ENCODE peak calls at places on chromosomes 12 and 14, in eight cellular contexts. X is HepG2, D is H1, W is HCT116, C is breast epithelium, R is stomach, F is transverse colon, U is GM12878. N is an unnamed sample.
A peak's percentile ranks its signal among the peaks of the same experiment; 100 is the strongest.

GRCh38 chr12:34392741-34393085 is 370.4 kb downstream of the ALG10 start:
- DNase-seq in X (no peak), D (no peak), W (no peak), C (peak; percentile 35), R (peak; percentile 22), F (no peak), U (no peak), N (no peak)

GRCh38 chr14:104086210-104086660 is 735 bp downstream of the ASPG start:
- DNase-seq in X (no peak), D (no peak), W (no peak), C (no peak), R (no peak), F (peak; percentile 20), U (no peak), N (no peak)

GRCh38 chr12:42039146-42039545 is 105.5 kb downstream of the GXYLT1 start:
- DNase-seq in X (no peak), D (no peak), W (peak; percentile 23), C (no peak), R (no peak), F (no peak), U (no peak), N (peak; percentile 27)

GRCh38 chr12:60205500-60205899 is 609.7 kb downstream of the SLC16A7 start:
- DNase-seq in X (no peak), D (no peak), W (no peak), C (no peak), R (no peak), F (no peak), U (no peak), N (peak; percentile 30)

GRCh38 chr12:53952335-53952694 is 2.4 kb upstream of the HOXC12 start:
- DNase-seq in X (no peak), D (no peak), W (no peak), C (no peak), R (no peak), F (no peak), U (no peak), N (peak; percentile 54)

GRCh38 chr14:69238883-69239282 is 21.1 kb upstream of the GALNT16 start:
- DNase-seq in X (no peak), D (no peak), W (no peak), C (no peak), R (no peak), F (no peak), U (no peak), N (peak; percentile 59)

GRCh38 chr12:51636986-51637385 is 46.0 kb downstream of the SCN8A start:
- DNase-seq in X (no peak), D (no peak), W (no peak), C (no peak), R (no peak), F (no peak), U (no peak), N (no peak)

GRCh38 chr12:28955921-28956320 is 193.2 kb upstream of the FAR2 start:
- DNase-seq in X (no peak), D (no peak), W (no peak), C (no peak), R (no peak), F (no peak), U (no peak), N (no peak)

GRCh38 chr12:4153343-4153892 is 120.1 kb upstream of the CCND2 start:
- DNase-seq in X (no peak), D (no peak), W (no peak), C (no peak), R (no peak), F (peak; percentile 50), U (peak; percentile 94), N (no peak)

GRCh38 chr12:63882844-63883243 is 38.3 kb downstream of the SRGAP1 start:
- DNase-seq in X (no peak), D (no peak), W (no peak), C (no peak), R (no peak), F (no peak), U (no peak), N (peak; percentile 60)

GRCh38 chr12:123364532-123365140 is at the start of gene SBNO1:
- DNase-seq in X (peak; percentile 71), D (peak; percentile 60), W (peak; percentile 75), C (peak; percentile 90), R (peak; percentile 92), F (peak; percentile 92), U (peak; percentile 58), N (peak; percentile 89)

DNA sequence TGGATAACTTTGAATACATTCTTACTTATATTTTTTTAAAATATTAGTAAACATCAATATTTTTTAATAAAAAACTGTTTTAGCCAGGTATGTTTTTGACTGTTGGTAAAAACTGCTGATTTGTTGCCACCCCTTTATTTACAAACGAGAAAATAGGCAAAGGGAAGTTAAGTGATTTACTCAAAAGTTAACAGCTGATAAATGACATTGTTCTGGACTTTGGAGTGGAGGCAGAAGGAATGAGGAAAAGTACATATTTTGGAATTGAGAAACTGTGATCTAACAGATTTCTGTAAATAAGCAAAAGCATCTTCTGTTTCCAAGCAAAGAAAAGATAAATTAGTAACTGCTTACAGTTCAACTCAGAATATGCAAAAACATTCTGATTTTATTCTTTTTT is 4.5 kb downstream of the AP5M1 start:
- DNase-seq in X (peak; percentile 16), D (no peak), W (no peak), C (no peak), R (no peak), F (no peak), U (no peak), N (no peak)
- H3K4me1 ChIP-seq in X (peaks cover 37% of the 10 kb centered on the region), D (no peaks in the 10 kb centered on the region), W (peaks cover 7% of the 10 kb centered on the region), C (no peaks in the 10 kb centered on the region), R (peaks cover 37% of the 10 kb centered on the region), F (peaks cover 10% of the 10 kb centered on the region), U (peaks cover 8% of the 10 kb centered on the region), N (no peaks in the 10 kb centered on the region)

DNA sequence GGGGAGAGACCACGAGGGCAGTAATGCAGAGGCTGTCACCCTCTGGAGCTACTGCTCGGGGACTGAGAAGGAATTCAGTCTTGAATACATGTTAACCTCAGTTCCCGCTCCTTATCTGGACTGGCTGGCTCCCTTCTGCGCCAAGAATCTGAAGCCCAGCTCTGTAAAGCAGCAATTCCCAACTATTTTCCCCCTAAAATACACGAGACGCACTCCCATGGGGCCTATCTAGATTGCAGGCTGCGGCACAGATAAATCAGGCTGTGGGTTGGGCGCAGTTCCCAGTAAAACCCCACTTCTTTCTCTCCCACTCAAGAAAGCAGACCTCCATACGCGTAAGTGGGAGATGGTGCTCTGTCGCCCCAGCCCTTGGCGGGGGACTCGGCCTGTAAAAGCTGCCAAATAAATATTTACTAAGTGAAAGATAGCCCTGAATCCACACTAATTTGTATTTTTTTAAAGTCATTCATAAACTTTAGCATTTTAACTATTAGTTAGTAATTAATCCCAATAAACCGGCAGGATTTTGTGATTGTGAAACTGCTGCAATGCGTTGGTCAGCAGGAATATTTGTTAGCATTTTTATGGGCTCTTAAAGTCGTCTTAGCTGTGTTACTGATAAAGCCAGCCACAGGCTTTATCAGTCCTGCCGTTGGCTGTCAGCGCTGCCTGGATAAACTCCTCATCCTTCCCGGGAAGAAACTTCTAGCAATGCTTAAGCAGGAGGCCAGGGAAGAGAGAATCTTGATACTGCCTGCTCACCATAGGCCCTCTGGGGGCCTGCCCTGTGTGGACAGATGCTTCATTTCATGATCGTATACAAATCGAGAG is 17.8 kb downstream of the FBXL14 start:
- DNase-seq in X (no peak), D (no peak), W (no peak), C (no peak), R (no peak), F (no peak), U (no peak), N (peak; percentile 16)
- TF ChIP-seq CTCF in X (no peak), D (no peak), W (no peak), C (no peak), R (no peak), F (no peak), U (no peak), N (no peak)

DNA sequence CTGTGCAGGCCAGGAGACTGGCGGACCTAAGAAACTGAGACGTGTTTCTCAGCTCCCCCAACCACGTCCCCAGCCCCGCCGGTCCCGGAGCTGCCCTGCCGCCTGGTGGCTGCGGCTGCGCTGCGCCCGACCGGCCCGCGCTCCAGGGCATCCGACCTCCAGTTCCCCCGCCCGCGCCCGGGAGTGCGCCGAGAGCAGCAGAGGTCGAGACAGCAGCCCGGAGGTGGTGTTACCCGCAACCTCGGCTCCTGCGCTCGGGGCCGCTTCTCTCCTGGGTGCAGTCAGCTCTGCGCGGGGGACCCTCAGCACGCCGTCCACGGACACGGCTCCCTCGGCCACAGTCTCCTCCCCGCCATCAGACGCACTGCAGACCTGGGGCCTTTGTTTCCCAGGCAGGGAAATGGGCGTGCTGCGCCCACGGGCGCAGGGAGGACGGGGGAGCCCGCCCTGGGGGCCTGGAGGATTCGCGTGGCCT is 21.6 kb upstream of the GPR132 start:
- DNase-seq in X (peak; percentile 47), D (peak; percentile 56), W (peak; percentile 24), C (peak; percentile 72), R (peak; percentile 78), F (peak; percentile 80), U (no peak), N (peak; percentile 93)
- TF ChIP-seq POLR2AphosphoS5 in X (no peak), D (no peak), W (no peak), C (no peak), R (peak; percentile 62), F (no peak), U (peak; percentile 58), N (no peak)

GRCh38 chr14:73243748-73244147 is 6.4 kb downstream of the PAPLN start:
- DNase-seq in X (no peak), D (no peak), W (no peak), C (no peak), R (no peak), F (no peak), U (no peak), N (no peak)

GRCh38 chr14:73244541-73244940 is 7.2 kb downstream of the PAPLN start:
- DNase-seq in X (no peak), D (no peak), W (no peak), C (no peak), R (no peak), F (no peak), U (no peak), N (no peak)

GRCh38 chr14:73243341-73243740 is 6.0 kb downstream of the PAPLN start:
- DNase-seq in X (no peak), D (no peak), W (no peak), C (no peak), R (no peak), F (no peak), U (no peak), N (no peak)

GRCh38 chr14:73246387-73247150 is 9.3 kb downstream of the PAPLN start:
- DNase-seq in X (no peak), D (no peak), W (no peak), C (no peak), R (no peak), F (no peak), U (no peak), N (no peak)

DNA sequence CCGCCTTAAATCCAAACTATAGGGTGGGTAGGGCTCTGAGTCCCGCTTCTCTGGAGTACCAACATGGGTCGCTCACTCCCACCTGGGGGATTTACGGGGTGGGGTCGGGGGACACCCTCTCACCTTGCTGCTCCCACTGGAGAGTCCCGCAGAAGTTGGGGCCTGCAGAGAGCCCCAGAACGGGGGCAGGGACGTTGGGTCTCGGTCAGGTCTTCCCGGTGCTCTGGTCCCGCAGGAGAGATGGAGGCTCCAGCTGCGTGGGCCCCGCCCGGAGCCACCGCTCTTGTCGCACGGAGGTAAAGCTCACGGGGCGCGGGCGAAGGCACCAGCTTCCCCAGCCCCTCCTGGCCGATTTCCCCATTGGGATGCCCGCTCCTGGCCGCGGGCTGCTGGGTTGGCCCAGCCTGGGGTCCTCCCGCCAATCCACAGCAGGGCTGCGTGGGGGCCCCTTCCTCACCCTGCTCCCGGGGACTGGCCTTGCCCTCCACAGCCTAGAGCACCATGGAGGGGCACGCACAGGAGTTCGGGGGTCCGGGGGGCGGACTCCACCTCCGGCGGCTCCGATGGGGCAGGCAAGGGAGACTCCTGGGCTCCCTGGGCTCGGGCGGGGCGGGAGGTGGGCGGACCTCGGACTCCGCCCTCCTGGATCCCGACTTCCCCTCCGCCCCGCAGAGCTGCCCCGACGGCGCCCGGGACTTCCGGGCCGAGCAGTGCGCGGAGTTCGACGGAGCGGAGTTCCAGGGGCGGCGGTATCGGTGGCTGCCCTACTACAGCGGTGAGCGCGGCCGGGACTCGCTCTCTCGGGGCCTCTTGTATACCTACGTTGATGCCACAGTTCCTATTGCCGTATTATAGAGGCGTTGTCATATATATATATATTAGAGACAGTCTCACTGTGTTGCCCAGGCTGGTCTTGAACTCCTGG is 8.4 kb downstream of the PAPLN start:
- DNase-seq in X (no peak), D (no peak), W (no peak), C (no peak), R (peak; percentile 62), F (peak; percentile 65), U (no peak), N (peak; percentile 86)
- H3K4me1 ChIP-seq in X (no peaks in the 10 kb centered on the region), D (no peaks in the 10 kb centered on the region), W (no peaks in the 10 kb centered on the region), C (no peaks in the 10 kb centered on the region), R (peaks cover 40% of the 10 kb centered on the region), F (no peaks in the 10 kb centered on the region), U (peaks cover 58% of the 10 kb centered on the region), N (peaks cover 18% of the 10 kb centered on the region)